ENCODE peak calls at places on chromosomes 3 and 15, in seven cellular contexts. Q, Z, X, S, F, E and P are unnamed samples.

GRCh38 chr15:26580943-26581342 is 191.9 kb downstream of the GABRB3 start:
- DNase-seq in Q (no peak), Z (no peak), E (no peak), X (no peak), F (no peak), S (no peak), P (no peak)

GRCh38 chr3:132006605-132007204 is 28.1 kb downstream of the CPNE4 start:
- DNase-seq in X (no peak), F (no peak), Q (peak; percentile 44), S (peak; percentile 13), Z (peak; percentile 52), E (peak; percentile 44), P (peak; percentile 46)

GRCh38 chr15:43775411-43775965 is 1.3 kb downstream of the ELL3 start:
- DNase-seq in Z (peak; percentile 92), X (peak; percentile 69), F (no peak), S (peak; percentile 85), E (peak; percentile 71), Q (peak; percentile 74), P (peak; percentile 78)

GRCh38 chr3:149581248-149581647 is 76.6 kb downstream of the WWTR1 start:
- DNase-seq in F (no peak), E (no peak), S (no peak), Q (no peak), X (no peak), Z (no peak), P (no peak)

GRCh38 chr3:157921271-157921670 is 184.9 kb downstream of the SHOX2 start:
- DNase-seq in F (no peak), X (no peak), Z (no peak), Q (no peak), E (no peak), S (no peak), P (no peak)

GRCh38 chr3:177424541-177424940 is 227.3 kb upstream of the TBL1XR1 start:
- DNase-seq in Z (peak; percentile 20), Q (no peak), E (no peak), F (no peak), S (no peak), X (no peak), P (no peak)

GRCh38 chr3:184085389-184085852 is 11.4 kb upstream of the HTR3E start:
- DNase-seq in Q (no peak), E (no peak), F (no peak), Z (peak; percentile 13), X (no peak), S (no peak), P (no peak)

GRCh38 chr3:45814322-45814721 is 18.0 kb upstream of the SLC6A20 start:
- DNase-seq in Q (no peak), F (no peak), X (no peak), E (no peak), Z (no peak), S (no peak), P (no peak)

GRCh38 chr15:37135225-37135624 is 34.9 kb upstream of the MEIS2 start:
- DNase-seq in F (no peak), X (no peak), S (peak; percentile 24), E (no peak), Q (no peak), Z (peak; percentile 59), P (no peak)

GRCh38 chr15:33934396-33934795 is 33.9 kb upstream of the CHRM5 start:
- DNase-seq in Q (no peak), S (no peak), E (no peak), Z (no peak), F (no peak), X (no peak), P (no peak)

GRCh38 chr3:127796045-127796720 is 26.1 kb downstream of the MGLL start:
- DNase-seq in Q (no peak), S (no peak), Z (no peak), X (no peak), E (no peak), F (no peak), P (no peak)

GRCh38 chr3:101865751-101866509 is 16.6 kb downstream of the NFKBIZ start:
- DNase-seq in X (no peak), F (no peak), Q (peak; percentile 39), S (peak; percentile 12), E (peak; percentile 39), Z (peak; percentile 54), P (no peak)

GRCh38 chr15:49987198-49987785 is 131.7 kb downstream of the ATP8B4 start:
- DNase-seq in S (no peak), Z (no peak), F (no peak), X (no peak), Q (no peak), E (no peak), P (no peak)

GRCh38 chr3:9397911-9398714 is 698 bp downstream of the SETD5 start:
- DNase-seq in F (peak; percentile 30), E (peak; percentile 63), Q (peak; percentile 64), S (no peak), Z (peak; percentile 82), X (peak; percentile 52), P (peak; percentile 64)
- H3K4me1 ChIP-seq in F (no peaks in the 10 kb centered on the region), E (peaks cover 69% of the 10 kb centered on the region), Q (peaks cover 53% of the 10 kb centered on the region), S (peaks cover 38% of the 10 kb centered on the region), Z (peaks cover 7% of the 10 kb centered on the region), X (peaks cover 3% of the 10 kb centered on the region), P (peaks cover 40% of the 10 kb centered on the region)

GRCh38 chr3:115341208-115341607 is 194.1 kb upstream of the ZBTB20 start:
- DNase-seq in Q (no peak), S (peak; percentile 57), E (no peak), X (no peak), Z (no peak), F (no peak), P (no peak)
- H3K4me1 ChIP-seq in Q (no peaks in the 10 kb centered on the region), S (peaks cover 9% of the 10 kb centered on the region), E (no peaks in the 10 kb centered on the region), X (no peaks in the 10 kb centered on the region), Z (no peaks in the 10 kb centered on the region), F (no peaks in the 10 kb centered on the region), P (no peaks in the 10 kb centered on the region)

DNA sequence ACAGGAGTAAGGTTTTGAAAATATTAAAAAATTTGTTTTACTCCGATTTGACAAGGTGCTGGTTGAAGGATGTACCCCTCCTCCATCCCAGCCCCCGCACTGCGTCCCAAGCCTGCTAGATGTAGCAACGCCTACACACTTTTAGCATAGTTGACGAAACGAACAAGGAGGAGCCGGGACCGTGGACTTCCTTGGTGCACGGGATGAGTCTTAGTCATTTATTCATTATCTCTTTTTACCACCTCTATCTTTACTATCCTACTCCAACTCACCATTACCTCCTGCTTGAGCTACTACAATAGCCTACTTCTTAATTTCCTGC is 10.6 kb downstream of the PRICKLE2 start:
- DNase-seq in Z (no peak), X (peak; percentile 72), F (no peak), S (no peak), E (no peak), Q (no peak), P (no peak)
- H3K4me1 ChIP-seq in Z (peaks cover 5% of the 10 kb centered on the region), X (no peaks in the 10 kb centered on the region), F (no peaks in the 10 kb centered on the region), S (no peaks in the 10 kb centered on the region), E (peaks cover 9% of the 10 kb centered on the region), Q (peaks cover 12% of the 10 kb centered on the region), P (no peaks in the 10 kb centered on the region)

GRCh38 chr15:63236272-63236671 is 41.1 kb upstream of the APH1B start:
- DNase-seq in F (no peak), Q (no peak), S (no peak), X (no peak), E (no peak), Z (no peak), P (no peak)

GRCh38 chr15:63232943-63233342 is 43.5 kb downstream of the RAB8B start:
- DNase-seq in S (no peak), F (no peak), Q (no peak), Z (no peak), E (no peak), X (no peak), P (no peak)

GRCh38 chr15:63233667-63234419 is 43.6 kb upstream of the APH1B start:
- DNase-seq in Q (no peak), F (no peak), X (no peak), Z (no peak), E (no peak), S (no peak), P (no peak)

GRCh38 chr15:63232400-63232799 is 43.0 kb downstream of the RAB8B start:
- DNase-seq in X (no peak), E (no peak), Q (no peak), Z (no peak), S (no peak), F (no peak), P (no peak)

GRCh38 chr15:63234479-63234878 is 42.9 kb upstream of the APH1B start:
- DNase-seq in S (no peak), F (no peak), E (peak; percentile 18), Z (no peak), Q (no peak), X (peak; percentile 44), P (no peak)
- H3K4me1 ChIP-seq in S (no peaks in the 10 kb centered on the region), F (no peaks in the 10 kb centered on the region), E (peaks cover 24% of the 10 kb centered on the region), Z (peaks cover 2% of the 10 kb centered on the region), Q (no peaks in the 10 kb centered on the region), X (no peaks in the 10 kb centered on the region), P (peaks cover 13% of the 10 kb centered on the region)

DNA sequence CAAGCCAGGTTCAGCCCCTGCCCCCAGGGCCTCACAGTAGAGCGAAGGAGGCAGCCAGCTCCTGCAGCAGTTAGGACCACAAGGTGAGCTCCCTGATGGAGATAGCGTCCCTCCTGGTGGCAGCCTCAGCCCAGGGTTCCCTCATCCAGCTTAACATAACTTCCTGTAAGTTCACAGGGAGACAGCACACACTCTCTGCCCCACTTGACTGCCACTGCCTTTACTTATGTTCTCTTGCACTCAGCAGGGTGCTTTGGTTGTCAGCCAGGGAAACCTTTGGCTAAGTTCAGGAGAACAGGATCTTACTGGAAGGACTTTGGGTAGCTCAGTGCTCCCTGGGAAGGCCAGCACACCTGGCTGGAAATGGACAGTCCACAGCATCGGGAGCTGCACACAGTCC is 10.9 kb downstream of the KBTBD13 start:
- DNase-seq in F (no peak), S (no peak), E (no peak), Q (no peak), Z (no peak), X (no peak), P (peak; percentile 70)
- H3K4me1 ChIP-seq in F (no peaks in the 10 kb centered on the region), S (no peaks in the 10 kb centered on the region), E (peaks cover 8% of the 10 kb centered on the region), Q (no peaks in the 10 kb centered on the region), Z (peaks cover 21% of the 10 kb centered on the region), X (no peaks in the 10 kb centered on the region), P (no peaks in the 10 kb centered on the region)

GRCh38 chr15:99110093-99110492 is 5.2 kb downstream of the SYNM start:
- DNase-seq in F (no peak), Q (no peak), E (no peak), Z (no peak), S (no peak), X (no peak), P (no peak)
- H3K4me1 ChIP-seq in F (no peaks in the 10 kb centered on the region), Q (no peaks in the 10 kb centered on the region), E (peaks cover 20% of the 10 kb centered on the region), Z (no peaks in the 10 kb centered on the region), S (no peaks in the 10 kb centered on the region), X (no peaks in the 10 kb centered on the region), P (no peaks in the 10 kb centered on the region)